ENCODE peak calls at places on chromosomes 12 and 14, in nine cellular contexts. One of them, this sample, is unnamed.

GRCh38 chr14:94122438-94122837 is 7.0 kb downstream of the IFI27L2 start:
- DNase-seq in fibroblast of lung: no peak
- DNase-seq in transverse colon: no peak
- DNase-seq in tibial artery: no peak
- DNase-seq in CD4-positive, alpha-beta memory T cell: no peak
- DNase-seq in CD4-positive, CD25-positive, alpha-beta regulatory T cell: no peak
- DNase-seq in body of pancreas: no peak
- DNase-seq in heart right ventricle: no peak
- DNase-seq in upper lobe of right lung: no peak
- DNase-seq in this sample: no peak

GRCh38 chr12:85951823-85952222 is 77.7 kb downstream of the NTS start:
- DNase-seq in fibroblast of lung: peak; percentile 9
- DNase-seq in transverse colon: no peak
- DNase-seq in tibial artery: no peak
- DNase-seq in CD4-positive, alpha-beta memory T cell: no peak
- DNase-seq in CD4-positive, CD25-positive, alpha-beta regulatory T cell: no peak
- DNase-seq in body of pancreas: no peak
- DNase-seq in heart right ventricle: no peak
- DNase-seq in upper lobe of right lung: no peak
- DNase-seq in this sample: no peak

GRCh38 chr12:31922341-31923062 is 36.7 kb upstream of the RESF1 start:
- DNase-seq in fibroblast of lung: peak; percentile 68
- DNase-seq in transverse colon: no peak
- DNase-seq in tibial artery: no peak
- DNase-seq in CD4-positive, alpha-beta memory T cell: no peak
- DNase-seq in CD4-positive, CD25-positive, alpha-beta regulatory T cell: no peak
- DNase-seq in body of pancreas: no peak
- DNase-seq in heart right ventricle: no peak
- DNase-seq in upper lobe of right lung: no peak
- DNase-seq in this sample: no peak

GRCh38 chr14:105899657-105900397 is 373.4 kb downstream of the TMEM121 start:
- DNase-seq in fibroblast of lung: no peak
- DNase-seq in transverse colon: no peak
- DNase-seq in tibial artery: no peak
- DNase-seq in CD4-positive, alpha-beta memory T cell: no peak
- DNase-seq in CD4-positive, CD25-positive, alpha-beta regulatory T cell: no peak
- DNase-seq in body of pancreas: no peak
- DNase-seq in heart right ventricle: no peak
- DNase-seq in upper lobe of right lung: no peak
- DNase-seq in this sample: no peak

GRCh38 chr12:107404981-107405380 is 280.6 kb upstream of the PWP1 start:
- DNase-seq in fibroblast of lung: peak; percentile 44
- DNase-seq in transverse colon: peak; percentile 12
- DNase-seq in tibial artery: no peak
- DNase-seq in CD4-positive, alpha-beta memory T cell: no peak
- DNase-seq in CD4-positive, CD25-positive, alpha-beta regulatory T cell: no peak
- DNase-seq in body of pancreas: no peak
- DNase-seq in heart right ventricle: no peak
- DNase-seq in upper lobe of right lung: no peak
- DNase-seq in this sample: no peak

GRCh38 chr12:70936414-70936813 is 15.9 kb upstream of the PTPRR start:
- DNase-seq in fibroblast of lung: no peak
- DNase-seq in transverse colon: no peak
- DNase-seq in tibial artery: no peak
- DNase-seq in CD4-positive, alpha-beta memory T cell: no peak
- DNase-seq in CD4-positive, CD25-positive, alpha-beta regulatory T cell: no peak
- DNase-seq in body of pancreas: no peak
- DNase-seq in heart right ventricle: no peak
- DNase-seq in upper lobe of right lung: no peak
- DNase-seq in this sample: no peak

GRCh38 chr12:111842556-111843396 is 748 bp downstream of the MAPKAPK5 start:
- DNase-seq in fibroblast of lung: peak; percentile 13
- DNase-seq in transverse colon: peak; percentile 75
- DNase-seq in tibial artery: no peak
- DNase-seq in CD4-positive, alpha-beta memory T cell: no peak
- DNase-seq in CD4-positive, CD25-positive, alpha-beta regulatory T cell: no peak
- DNase-seq in body of pancreas: no peak
- DNase-seq in heart right ventricle: no peak
- DNase-seq in upper lobe of right lung: no peak
- DNase-seq in this sample: no peak

GRCh38 chr14:91139776-91140175 is 25.9 kb downstream of the DGLUCY start:
- DNase-seq in fibroblast of lung: no peak
- DNase-seq in transverse colon: no peak
- DNase-seq in tibial artery: no peak
- DNase-seq in CD4-positive, alpha-beta memory T cell: no peak
- DNase-seq in CD4-positive, CD25-positive, alpha-beta regulatory T cell: no peak
- DNase-seq in body of pancreas: no peak
- DNase-seq in heart right ventricle: no peak
- DNase-seq in upper lobe of right lung: no peak
- DNase-seq in this sample: no peak

GRCh38 chr12:591167-591570 is 72.1 kb downstream of the NINJ2 start:
- DNase-seq in fibroblast of lung: no peak
- DNase-seq in transverse colon: no peak
- DNase-seq in tibial artery: no peak
- DNase-seq in CD4-positive, alpha-beta memory T cell: no peak
- DNase-seq in CD4-positive, CD25-positive, alpha-beta regulatory T cell: no peak
- DNase-seq in body of pancreas: no peak
- DNase-seq in heart right ventricle: peak; percentile 63
- DNase-seq in upper lobe of right lung: no peak
- DNase-seq in this sample: no peak

GRCh38 chr14:73770977-73771847 is 57.0 kb upstream of the PNMA1 start:
- DNase-seq in fibroblast of lung: no peak
- DNase-seq in transverse colon: no peak
- DNase-seq in tibial artery: no peak
- DNase-seq in CD4-positive, alpha-beta memory T cell: no peak
- DNase-seq in CD4-positive, CD25-positive, alpha-beta regulatory T cell: no peak
- DNase-seq in body of pancreas: no peak
- DNase-seq in heart right ventricle: no peak
- DNase-seq in upper lobe of right lung: no peak
- DNase-seq in this sample: no peak

GRCh38 chr14:106372870-106373657 is 846.7 kb downstream of the TMEM121 start:
- DNase-seq in fibroblast of lung: no peak
- DNase-seq in transverse colon: peak; percentile 72
- DNase-seq in tibial artery: no peak
- DNase-seq in CD4-positive, alpha-beta memory T cell: peak; percentile 73
- DNase-seq in CD4-positive, CD25-positive, alpha-beta regulatory T cell: peak; percentile 51
- DNase-seq in body of pancreas: peak; percentile 59
- DNase-seq in heart right ventricle: peak; percentile 23
- DNase-seq in upper lobe of right lung: peak; percentile 84
- DNase-seq in this sample: peak; percentile 75

GRCh38 chr14:69712637-69713088 is 54.3 kb upstream of the SRSF5 start:
- DNase-seq in fibroblast of lung: no peak
- DNase-seq in transverse colon: peak; percentile 83
- DNase-seq in tibial artery: peak; percentile 56
- DNase-seq in CD4-positive, alpha-beta memory T cell: no peak
- DNase-seq in CD4-positive, CD25-positive, alpha-beta regulatory T cell: no peak
- DNase-seq in body of pancreas: peak; percentile 69
- DNase-seq in heart right ventricle: peak; percentile 53
- DNase-seq in upper lobe of right lung: peak; percentile 89
- DNase-seq in this sample: peak; percentile 77

GRCh38 chr12:121129705-121130147 is 3.0 kb upstream of the P2RX7 start:
- DNase-seq in fibroblast of lung: no peak
- DNase-seq in transverse colon: no peak
- DNase-seq in tibial artery: no peak
- DNase-seq in CD4-positive, alpha-beta memory T cell: no peak
- DNase-seq in CD4-positive, CD25-positive, alpha-beta regulatory T cell: no peak
- DNase-seq in body of pancreas: no peak
- DNase-seq in heart right ventricle: no peak
- DNase-seq in upper lobe of right lung: no peak
- DNase-seq in this sample: no peak

GRCh38 chr14:76541594-76542219 is 165.8 kb downstream of the ESRRB start:
- DNase-seq in fibroblast of lung: no peak
- DNase-seq in transverse colon: no peak
- DNase-seq in tibial artery: no peak
- DNase-seq in CD4-positive, alpha-beta memory T cell: no peak
- DNase-seq in CD4-positive, CD25-positive, alpha-beta regulatory T cell: no peak
- DNase-seq in body of pancreas: no peak
- DNase-seq in heart right ventricle: no peak
- DNase-seq in upper lobe of right lung: no peak
- DNase-seq in this sample: no peak

GRCh38 chr14:69553221-69553620 is 21.4 kb downstream of the CCDC177 start:
- DNase-seq in fibroblast of lung: peak; percentile 75
- DNase-seq in transverse colon: no peak
- DNase-seq in tibial artery: no peak
- DNase-seq in CD4-positive, alpha-beta memory T cell: no peak
- DNase-seq in CD4-positive, CD25-positive, alpha-beta regulatory T cell: no peak
- DNase-seq in body of pancreas: no peak
- DNase-seq in heart right ventricle: no peak
- DNase-seq in upper lobe of right lung: no peak
- DNase-seq in this sample: no peak

GRCh38 chr12:122896662-122897061 is 738 bp upstream of the VPS37B start:
- DNase-seq in fibroblast of lung: no peak
- DNase-seq in transverse colon: no peak
- DNase-seq in tibial artery: no peak
- DNase-seq in CD4-positive, alpha-beta memory T cell: no peak
- DNase-seq in CD4-positive, CD25-positive, alpha-beta regulatory T cell: no peak
- DNase-seq in body of pancreas: no peak
- DNase-seq in heart right ventricle: no peak
- DNase-seq in upper lobe of right lung: no peak
- DNase-seq in this sample: no peak
- H3K4me1 ChIP-seq in fibroblast of lung: peaks cover 9% of the 10 kb centered on the region
- H3K4me1 ChIP-seq in transverse colon: peaks cover 63% of the 10 kb centered on the region
- H3K4me1 ChIP-seq in tibial artery: no peaks in the 10 kb centered on the region
- H3K4me1 ChIP-seq in CD4-positive, alpha-beta memory T cell: peaks cover 89% of the 10 kb centered on the region
- H3K4me1 ChIP-seq in CD4-positive, CD25-positive, alpha-beta regulatory T cell: peaks cover 82% of the 10 kb centered on the region
- H3K4me1 ChIP-seq in body of pancreas: peaks cover 55% of the 10 kb centered on the region
- H3K4me1 ChIP-seq in heart right ventricle: peaks cover 41% of the 10 kb centered on the region
- H3K4me1 ChIP-seq in upper lobe of right lung: peaks cover 32% of the 10 kb centered on the region
- H3K4me1 ChIP-seq in this sample: peaks cover 44% of the 10 kb centered on the region

GRCh38 chr12:34289431-34290190 is 267.3 kb downstream of the ALG10 start:
- DNase-seq in fibroblast of lung: no peak
- DNase-seq in transverse colon: peak; percentile 1
- DNase-seq in tibial artery: no peak
- DNase-seq in CD4-positive, alpha-beta memory T cell: no peak
- DNase-seq in CD4-positive, CD25-positive, alpha-beta regulatory T cell: no peak
- DNase-seq in body of pancreas: peak; percentile 4
- DNase-seq in heart right ventricle: no peak
- DNase-seq in upper lobe of right lung: peak; percentile 48
- DNase-seq in this sample: peak; percentile 36
- H3K9me3 ChIP-seq in fibroblast of lung: no peaks in the 10 kb centered on the region
- H3K9me3 ChIP-seq in transverse colon: peaks cover 19% of the 10 kb centered on the region
- H3K9me3 ChIP-seq in tibial artery: peaks cover 30% of the 10 kb centered on the region
- H3K9me3 ChIP-seq in CD4-positive, alpha-beta memory T cell: no peaks in the 10 kb centered on the region
- H3K9me3 ChIP-seq in CD4-positive, CD25-positive, alpha-beta regulatory T cell: peaks cover 73% of the 10 kb centered on the region
- H3K9me3 ChIP-seq in body of pancreas: peaks cover 29% of the 10 kb centered on the region
- H3K9me3 ChIP-seq in heart right ventricle: peaks cover 17% of the 10 kb centered on the region
- H3K9me3 ChIP-seq in upper lobe of right lung: no peaks in the 10 kb centered on the region
- H3K9me3 ChIP-seq in this sample: no peaks in the 10 kb centered on the region

GRCh38 chr12:46963977-46964376 is 115.4 kb upstream of the PCED1B start:
- DNase-seq in fibroblast of lung: peak; percentile 62
- DNase-seq in transverse colon: no peak
- DNase-seq in tibial artery: no peak
- DNase-seq in CD4-positive, alpha-beta memory T cell: no peak
- DNase-seq in CD4-positive, CD25-positive, alpha-beta regulatory T cell: no peak
- DNase-seq in body of pancreas: peak; percentile 33
- DNase-seq in heart right ventricle: no peak
- DNase-seq in upper lobe of right lung: no peak
- DNase-seq in this sample: peak; percentile 72
- H3K27ac ChIP-seq in fibroblast of lung: no peak overlapping the region
- H3K27ac ChIP-seq in transverse colon: peak overlapping the region; percentile 8
- H3K27ac ChIP-seq in tibial artery: peak overlapping the region; percentile 73
- H3K27ac ChIP-seq in CD4-positive, alpha-beta memory T cell: no peak overlapping the region
- H3K27ac ChIP-seq in CD4-positive, CD25-positive, alpha-beta regulatory T cell: no peak overlapping the region
- H3K27ac ChIP-seq in body of pancreas: no peak overlapping the region
- H3K27ac ChIP-seq in heart right ventricle: peak overlapping the region; percentile 79
- H3K27ac ChIP-seq in upper lobe of right lung: no peak overlapping the region
- H3K27ac ChIP-seq in this sample: peak overlapping the region; percentile 82

GRCh38 chr12:84697141-84697540 is 215.5 kb downstream of the SLC6A15 start:
- DNase-seq in fibroblast of lung: peak; percentile 55
- DNase-seq in transverse colon: no peak
- DNase-seq in tibial artery: no peak
- DNase-seq in CD4-positive, alpha-beta memory T cell: no peak
- DNase-seq in CD4-positive, CD25-positive, alpha-beta regulatory T cell: no peak
- DNase-seq in body of pancreas: no peak
- DNase-seq in heart right ventricle: no peak
- DNase-seq in upper lobe of right lung: no peak
- DNase-seq in this sample: no peak
- H3K4me1 ChIP-seq in fibroblast of lung: no peaks in the 10 kb centered on the region
- H3K4me1 ChIP-seq in transverse colon: peaks cover 6% of the 10 kb centered on the region
- H3K4me1 ChIP-seq in tibial artery: no peaks in the 10 kb centered on the region
- H3K4me1 ChIP-seq in CD4-positive, alpha-beta memory T cell: no peaks in the 10 kb centered on the region
- H3K4me1 ChIP-seq in CD4-positive, CD25-positive, alpha-beta regulatory T cell: no peaks in the 10 kb centered on the region
- H3K4me1 ChIP-seq in body of pancreas: no peaks in the 10 kb centered on the region
- H3K4me1 ChIP-seq in heart right ventricle: no peaks in the 10 kb centered on the region
- H3K4me1 ChIP-seq in upper lobe of right lung: no peaks in the 10 kb centered on the region
- H3K4me1 ChIP-seq in this sample: no peaks in the 10 kb centered on the region

DNA sequence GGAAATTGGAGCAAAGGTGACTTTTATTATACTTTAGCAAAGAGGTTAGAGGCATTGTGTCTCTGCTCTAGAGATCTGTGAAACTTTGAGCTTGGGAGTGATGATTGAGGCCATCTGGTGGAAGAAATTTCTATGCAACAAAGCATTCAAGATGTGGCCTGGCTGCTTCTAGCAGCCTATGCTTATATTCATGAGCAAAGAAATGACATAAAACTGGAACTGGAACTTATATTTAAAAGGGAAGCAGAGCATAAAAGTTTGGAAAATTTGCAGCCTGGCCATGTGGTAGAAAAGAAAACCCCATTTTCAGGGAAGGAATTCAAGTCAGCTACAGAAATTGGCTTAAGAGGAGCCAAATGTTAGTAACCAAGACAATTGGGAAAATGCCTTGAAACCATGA is 70.4 kb downstream of the SDR9C7 start:
- DNase-seq in fibroblast of lung: no peak
- DNase-seq in transverse colon: no peak
- DNase-seq in tibial artery: no peak
- DNase-seq in CD4-positive, alpha-beta memory T cell: no peak
- DNase-seq in CD4-positive, CD25-positive, alpha-beta regulatory T cell: no peak
- DNase-seq in body of pancreas: no peak
- DNase-seq in heart right ventricle: no peak
- DNase-seq in upper lobe of right lung: no peak
- DNase-seq in this sample: no peak
- H3K9me3 ChIP-seq in fibroblast of lung: no peaks in the 10 kb centered on the region
- H3K9me3 ChIP-seq in transverse colon: peaks cover 45% of the 10 kb centered on the region
- H3K9me3 ChIP-seq in tibial artery: peaks cover 43% of the 10 kb centered on the region
- H3K9me3 ChIP-seq in CD4-positive, alpha-beta memory T cell: no peaks in the 10 kb centered on the region
- H3K9me3 ChIP-seq in CD4-positive, CD25-positive, alpha-beta regulatory T cell: peaks cover 53% of the 10 kb centered on the region
- H3K9me3 ChIP-seq in body of pancreas: peaks cover 29% of the 10 kb centered on the region
- H3K9me3 ChIP-seq in heart right ventricle: peaks cover 8% of the 10 kb centered on the region
- H3K9me3 ChIP-seq in upper lobe of right lung: peaks cover 12% of the 10 kb centered on the region
- H3K9me3 ChIP-seq in this sample: peaks cover 24% of the 10 kb centered on the region